ENCODE peak calls at places on chromosomes 7 and 10, in seven cellular contexts. One of them, this sample, is unnamed.
A peak's percentile ranks its signal among the peaks of the same experiment; 100 is the strongest.

GRCh38 chr7:48096273-48096672 is 7.2 kb downstream of the UPP1 start:
- DNase-seq in endodermal cell: peak; percentile 14
- DNase-seq in ovary: no peak
- DNase-seq in MM.1S: no peak
- DNase-seq in heart left ventricle: no peak
- DNase-seq in thyroid gland: no peak
- DNase-seq in K562: no peak
- DNase-seq in this sample: no peak

GRCh38 chr7:30136743-30137485 is 2.1 kb downstream of the MTURN start:
- DNase-seq in K562: no peak
- DNase-seq in thyroid gland: no peak
- DNase-seq in ovary: no peak
- DNase-seq in MM.1S: no peak
- DNase-seq in endodermal cell: no peak
- DNase-seq in heart left ventricle: no peak
- DNase-seq in this sample: no peak

GRCh38 chr10:80453715-80454525 is at the start of gene TSPAN14:
- DNase-seq in endodermal cell: peak; percentile 92
- DNase-seq in heart left ventricle: peak; percentile 88
- DNase-seq in K562: peak; percentile 99
- DNase-seq in ovary: peak; percentile 86
- DNase-seq in thyroid gland: peak; percentile 90
- DNase-seq in MM.1S: peak; percentile 85
- DNase-seq in this sample: peak; percentile 95

GRCh38 chr7:145105561-145105960 is 269.7 kb upstream of the TPK1 start:
- DNase-seq in ovary: no peak
- DNase-seq in endodermal cell: no peak
- DNase-seq in heart left ventricle: no peak
- DNase-seq in K562: no peak
- DNase-seq in thyroid gland: no peak
- DNase-seq in MM.1S: no peak
- DNase-seq in this sample: no peak

GRCh38 chr10:100100651-100101525 is 19.2 kb upstream of the CPN1 start:
- DNase-seq in thyroid gland: no peak
- DNase-seq in K562: no peak
- DNase-seq in ovary: no peak
- DNase-seq in endodermal cell: peak; percentile 62
- DNase-seq in MM.1S: no peak
- DNase-seq in heart left ventricle: no peak
- DNase-seq in this sample: no peak

GRCh38 chr7:32164341-32164996 is 94.3 kb upstream of the PDE1C start:
- DNase-seq in MM.1S: peak; percentile 13
- DNase-seq in ovary: no peak
- DNase-seq in thyroid gland: no peak
- DNase-seq in K562: peak; percentile 21
- DNase-seq in endodermal cell: peak; percentile 82
- DNase-seq in heart left ventricle: peak; percentile 35
- DNase-seq in this sample: no peak

GRCh38 chr10:59004392-59004791 is 172.1 kb upstream of the PHYHIPL start:
- DNase-seq in endodermal cell: no peak
- DNase-seq in ovary: no peak
- DNase-seq in MM.1S: no peak
- DNase-seq in K562: no peak
- DNase-seq in thyroid gland: peak; percentile 20
- DNase-seq in heart left ventricle: no peak
- DNase-seq in this sample: no peak

GRCh38 chr10:99888623-99889022 is 106.2 kb downstream of the ABCC2 start:
- DNase-seq in endodermal cell: peak; percentile 17
- DNase-seq in thyroid gland: no peak
- DNase-seq in ovary: no peak
- DNase-seq in heart left ventricle: no peak
- DNase-seq in MM.1S: no peak
- DNase-seq in K562: no peak
- DNase-seq in this sample: no peak

GRCh38 chr10:29862926-29863614 is 196.3 kb downstream of the JCAD start:
- DNase-seq in K562: no peak
- DNase-seq in ovary: no peak
- DNase-seq in heart left ventricle: no peak
- DNase-seq in endodermal cell: no peak
- DNase-seq in thyroid gland: peak; percentile 44
- DNase-seq in MM.1S: no peak
- DNase-seq in this sample: no peak

GRCh38 chr10:74058658-74059057 is 60.7 kb downstream of the VCL start:
- DNase-seq in thyroid gland: peak; percentile 48
- DNase-seq in K562: no peak
- DNase-seq in ovary: no peak
- DNase-seq in endodermal cell: no peak
- DNase-seq in MM.1S: peak; percentile 29
- DNase-seq in heart left ventricle: no peak
- DNase-seq in this sample: no peak

GRCh38 chr10:114002422-114002821 is 41.2 kb upstream of the ADRB1 start:
- DNase-seq in heart left ventricle: no peak
- DNase-seq in K562: no peak
- DNase-seq in MM.1S: no peak
- DNase-seq in thyroid gland: no peak
- DNase-seq in ovary: no peak
- DNase-seq in endodermal cell: no peak
- DNase-seq in this sample: no peak

GRCh38 chr10:122379537-122379936 is 5.0 kb downstream of the PLEKHA1 start:
- DNase-seq in MM.1S: no peak
- DNase-seq in K562: no peak
- DNase-seq in endodermal cell: no peak
- DNase-seq in heart left ventricle: no peak
- DNase-seq in ovary: no peak
- DNase-seq in thyroid gland: no peak
- DNase-seq in this sample: no peak
- H3K27ac ChIP-seq in MM.1S: no peak overlapping the region
- H3K27ac ChIP-seq in K562: no peak overlapping the region
- H3K27ac ChIP-seq in endodermal cell: no peak overlapping the region
- H3K27ac ChIP-seq in heart left ventricle: no peak overlapping the region
- H3K27ac ChIP-seq in ovary: no peak overlapping the region
- H3K27ac ChIP-seq in thyroid gland: no peak overlapping the region
- H3K27ac ChIP-seq in this sample: no peak overlapping the region

GRCh38 chr7:24318326-24318725 is 34.3 kb downstream of the NPY start:
- DNase-seq in MM.1S: no peak
- DNase-seq in thyroid gland: no peak
- DNase-seq in endodermal cell: peak; percentile 77
- DNase-seq in ovary: no peak
- DNase-seq in heart left ventricle: no peak
- DNase-seq in K562: peak; percentile 23
- DNase-seq in this sample: no peak
- TF ChIP-seq CTCF in MM.1S: no peak
- TF ChIP-seq CTCF in thyroid gland: no peak
- TF ChIP-seq CTCF in endodermal cell: peak; percentile 85
- TF ChIP-seq CTCF in ovary: no peak
- TF ChIP-seq CTCF in heart left ventricle: no peak
- TF ChIP-seq CTCF in K562: peak; percentile 61
- TF ChIP-seq CTCF in this sample: peak; percentile 22

GRCh38 chr7:131067220-131067619 is 260.5 kb upstream of the MKLN1 start:
- DNase-seq in endodermal cell: no peak
- DNase-seq in MM.1S: no peak
- DNase-seq in ovary: no peak
- DNase-seq in heart left ventricle: no peak
- DNase-seq in thyroid gland: no peak
- DNase-seq in K562: no peak
- DNase-seq in this sample: no peak

GRCh38 chr7:131071786-131072504 is 255.7 kb upstream of the MKLN1 start:
- DNase-seq in thyroid gland: no peak
- DNase-seq in heart left ventricle: peak; percentile 54
- DNase-seq in MM.1S: peak; percentile 48
- DNase-seq in K562: peak; percentile 61
- DNase-seq in ovary: peak; percentile 69
- DNase-seq in endodermal cell: no peak
- DNase-seq in this sample: no peak

GRCh38 chr7:131068604-131069021 is 259.1 kb upstream of the MKLN1 start:
- DNase-seq in ovary: no peak
- DNase-seq in heart left ventricle: no peak
- DNase-seq in MM.1S: no peak
- DNase-seq in thyroid gland: no peak
- DNase-seq in endodermal cell: no peak
- DNase-seq in K562: no peak
- DNase-seq in this sample: no peak

GRCh38 chr7:131061818-131062217 is 265.9 kb upstream of the MKLN1 start:
- DNase-seq in thyroid gland: no peak
- DNase-seq in heart left ventricle: no peak
- DNase-seq in ovary: no peak
- DNase-seq in MM.1S: no peak
- DNase-seq in endodermal cell: no peak
- DNase-seq in K562: no peak
- DNase-seq in this sample: no peak

DNA sequence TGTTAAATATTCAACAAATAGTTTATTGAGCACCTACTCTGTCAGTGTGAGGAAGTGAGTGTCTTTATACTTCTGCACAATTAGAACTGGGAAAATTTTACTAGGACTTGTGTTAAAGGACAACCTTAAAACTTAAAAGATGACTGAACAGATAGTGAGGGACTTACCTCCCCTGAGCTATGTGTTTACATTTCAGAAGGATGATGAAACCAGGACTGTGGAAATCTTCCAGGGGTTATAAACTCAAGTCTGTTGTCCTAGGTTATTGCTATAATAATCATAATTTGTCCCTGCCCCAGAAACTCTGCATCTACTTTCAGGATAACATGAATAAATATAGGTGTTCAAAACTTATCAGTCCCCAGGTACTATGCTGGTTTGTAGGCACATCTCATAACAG is 261.0 kb upstream of the MKLN1 start:
- DNase-seq in endodermal cell: no peak
- DNase-seq in thyroid gland: no peak
- DNase-seq in K562: no peak
- DNase-seq in heart left ventricle: no peak
- DNase-seq in ovary: no peak
- DNase-seq in MM.1S: no peak
- DNase-seq in this sample: no peak
- H3K36me3 ChIP-seq in endodermal cell: no peaks in the 10 kb centered on the region
- H3K36me3 ChIP-seq in thyroid gland: no peaks in the 10 kb centered on the region
- H3K36me3 ChIP-seq in K562: no peaks in the 10 kb centered on the region
- H3K36me3 ChIP-seq in heart left ventricle: peaks cover 24% of the 10 kb centered on the region
- H3K36me3 ChIP-seq in ovary: no peaks in the 10 kb centered on the region
- H3K36me3 ChIP-seq in MM.1S: no peaks in the 10 kb centered on the region
- H3K36me3 ChIP-seq in this sample: no peaks in the 10 kb centered on the region

GRCh38 chr7:106102387-106102966 is 9.6 kb downstream of the SYPL1 start:
- DNase-seq in thyroid gland: no peak
- DNase-seq in heart left ventricle: no peak
- DNase-seq in endodermal cell: no peak
- DNase-seq in MM.1S: no peak
- DNase-seq in K562: no peak
- DNase-seq in ovary: no peak
- DNase-seq in this sample: no peak

GRCh38 chr7:106101726-106102125 is 10.4 kb downstream of the SYPL1 start:
- DNase-seq in thyroid gland: no peak
- DNase-seq in heart left ventricle: no peak
- DNase-seq in K562: no peak
- DNase-seq in ovary: no peak
- DNase-seq in endodermal cell: no peak
- DNase-seq in MM.1S: no peak
- DNase-seq in this sample: no peak

GRCh38 chr7:106100863-106101262 is 11.2 kb downstream of the SYPL1 start:
- DNase-seq in MM.1S: no peak
- DNase-seq in thyroid gland: no peak
- DNase-seq in K562: no peak
- DNase-seq in ovary: no peak
- DNase-seq in heart left ventricle: no peak
- DNase-seq in endodermal cell: no peak
- DNase-seq in this sample: no peak

GRCh38 chr7:106098889-106099288 is 13.2 kb downstream of the SYPL1 start:
- DNase-seq in ovary: no peak
- DNase-seq in K562: no peak
- DNase-seq in endodermal cell: no peak
- DNase-seq in MM.1S: no peak
- DNase-seq in thyroid gland: no peak
- DNase-seq in heart left ventricle: no peak
- DNase-seq in this sample: no peak

GRCh38 chr7:106099539-106099938 is 12.6 kb downstream of the SYPL1 start:
- DNase-seq in heart left ventricle: no peak
- DNase-seq in K562: no peak
- DNase-seq in MM.1S: no peak
- DNase-seq in ovary: no peak
- DNase-seq in endodermal cell: no peak
- DNase-seq in thyroid gland: no peak
- DNase-seq in this sample: no peak
- H3K27ac ChIP-seq in heart left ventricle: no peak overlapping the region
- H3K27ac ChIP-seq in K562: no peak overlapping the region
- H3K27ac ChIP-seq in MM.1S: no peak overlapping the region
- H3K27ac ChIP-seq in ovary: no peak overlapping the region
- H3K27ac ChIP-seq in endodermal cell: no peak overlapping the region
- H3K27ac ChIP-seq in thyroid gland: no peak overlapping the region
- H3K27ac ChIP-seq in this sample: no peak overlapping the region

GRCh38 chr7:142379445-142379844 is 121.6 kb upstream of the PRSS58 start:
- DNase-seq in heart left ventricle: no peak
- DNase-seq in ovary: no peak
- DNase-seq in K562: no peak
- DNase-seq in endodermal cell: no peak
- DNase-seq in MM.1S: no peak
- DNase-seq in thyroid gland: no peak
- DNase-seq in this sample: no peak

GRCh38 chr7:142376356-142376997 is 118.6 kb upstream of the PRSS58 start:
- DNase-seq in ovary: no peak
- DNase-seq in endodermal cell: no peak
- DNase-seq in heart left ventricle: no peak
- DNase-seq in thyroid gland: no peak
- DNase-seq in MM.1S: no peak
- DNase-seq in K562: no peak
- DNase-seq in this sample: no peak

GRCh38 chr7:142377567-142377966 is 119.7 kb upstream of the PRSS58 start:
- DNase-seq in endodermal cell: no peak
- DNase-seq in MM.1S: no peak
- DNase-seq in thyroid gland: no peak
- DNase-seq in ovary: no peak
- DNase-seq in K562: no peak
- DNase-seq in heart left ventricle: no peak
- DNase-seq in this sample: no peak

GRCh38 chr7:142372727-142373126 is 114.9 kb upstream of the PRSS58 start:
- DNase-seq in thyroid gland: no peak
- DNase-seq in MM.1S: no peak
- DNase-seq in K562: no peak
- DNase-seq in heart left ventricle: no peak
- DNase-seq in endodermal cell: no peak
- DNase-seq in ovary: no peak
- DNase-seq in this sample: no peak

DNA sequence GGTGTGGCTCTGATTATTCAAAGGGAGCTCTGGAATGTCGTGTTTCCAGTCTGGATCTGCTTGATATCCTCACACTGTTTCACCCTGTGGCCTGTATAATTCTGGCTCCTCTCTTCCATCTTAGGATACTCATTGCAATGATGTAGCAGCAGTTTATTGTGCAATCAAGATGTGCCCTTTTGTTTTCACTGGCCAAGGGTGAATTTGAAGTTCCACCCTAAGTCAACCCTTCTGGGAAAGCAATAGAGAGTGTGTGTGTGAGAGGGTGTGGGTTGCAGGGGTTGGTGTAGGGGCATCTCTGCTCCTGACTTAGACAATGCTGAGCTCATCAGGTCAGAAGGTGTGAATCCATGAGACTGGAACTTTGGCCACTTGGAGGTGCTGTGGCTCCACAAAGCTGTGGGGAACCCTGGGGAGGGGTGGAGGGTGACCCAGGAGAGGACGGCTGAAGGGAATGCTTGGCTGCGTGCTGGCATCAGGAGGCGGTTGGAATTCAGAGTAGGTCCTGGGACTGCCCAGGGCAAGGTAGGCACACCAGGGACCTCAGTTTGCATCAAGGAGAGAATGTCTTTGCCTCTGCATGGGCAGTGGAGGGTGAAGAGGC is 118.0 kb upstream of the PRSS58 start:
- DNase-seq in endodermal cell: peak; percentile 91
- DNase-seq in thyroid gland: peak; percentile 58
- DNase-seq in K562: no peak
- DNase-seq in MM.1S: peak; percentile 48
- DNase-seq in heart left ventricle: no peak
- DNase-seq in ovary: no peak
- DNase-seq in this sample: no peak
- TF ChIP-seq CTCF in endodermal cell: peak; percentile 75
- TF ChIP-seq CTCF in thyroid gland: peak; percentile 56
- TF ChIP-seq CTCF in K562: peak; percentile 57
- TF ChIP-seq CTCF in MM.1S: peak; percentile 48
- TF ChIP-seq CTCF in heart left ventricle: no peak
- TF ChIP-seq CTCF in ovary: no peak
- TF ChIP-seq CTCF in this sample: no peak

This sample was measured in upper lobe of right lung.